ENCODE peak calls at places on chromosomes 1 and 21, in seven cellular contexts. A is OCI-LY7, L is neural crest cell, G is fibroblast of pulmonary artery, O is heart left ventricle, P is adrenal gland, R is WTC11. V is an unnamed sample.

GRCh38 chr21:37159053-37159776 is 86.2 kb downstream of the TTC3 start:
- DNase-seq in A (no peak), L (no peak), G (no peak), O (no peak), P (no peak), R (no peak), V (peak; percentile 44)

GRCh38 chr1:234778215-234779159 is 168.5 kb upstream of the IRF2BP2 start:
- DNase-seq in A (no peak), L (no peak), G (no peak), O (peak; percentile 44), P (no peak), R (no peak), V (peak; percentile 31)

GRCh38 chr21:32826317-32827167 is 55.0 kb upstream of the PAXBP1 start:
- DNase-seq in A (peak; percentile 45), L (peak; percentile 11), G (peak; percentile 80), O (no peak), P (peak; percentile 54), R (peak; percentile 22), V (peak; percentile 64)

GRCh38 chr1:162327144-162327790 is 49.4 kb downstream of the SPATA46 start:
- DNase-seq in A (no peak), L (no peak), G (peak; percentile 40), O (no peak), P (no peak), R (no peak), V (no peak)

GRCh38 chr1:179706339-179706941 is 36.7 kb upstream of the FAM163A start:
- DNase-seq in A (peak; percentile 70), L (peak; percentile 68), G (peak; percentile 85), O (peak; percentile 44), P (peak; percentile 51), R (peak; percentile 53), V (peak; percentile 52)

GRCh38 chr1:3691421-3692204 is 39.3 kb downstream of the TP73 start:
- DNase-seq in A (no peak), L (no peak), G (no peak), O (no peak), P (no peak), R (no peak), V (no peak)

GRCh38 chr1:3664700-3665375 is 12.5 kb downstream of the TP73 start:
- DNase-seq in A (no peak), L (no peak), G (no peak), O (no peak), P (no peak), R (peak; percentile 2), V (no peak)

GRCh38 chr1:16405441-16405840 is 31.8 kb downstream of the SPATA21 start:
- DNase-seq in A (no peak), L (no peak), G (no peak), O (no peak), P (no peak), R (no peak), V (no peak)

GRCh38 chr1:221620437-221621384 is 121.2 kb downstream of the DUSP10 start:
- DNase-seq in A (no peak), L (no peak), G (peak; percentile 20), O (no peak), P (no peak), R (no peak), V (no peak)

GRCh38 chr21:34679056-34679455 is 10.3 kb downstream of the CLIC6 start:
- DNase-seq in A (no peak), L (no peak), G (no peak), O (no peak), P (no peak), R (no peak), V (no peak)

GRCh38 chr1:43172532-43172972 is 422 bp downstream of the CFAP57 start:
- DNase-seq in A (peak; percentile 90), L (peak; percentile 68), G (peak; percentile 92), O (peak; percentile 85), P (peak; percentile 90), R (peak; percentile 80), V (peak; percentile 92)

GRCh38 chr21:44773291-44773932 is 28.2 kb downstream of the UBE2G2 start:
- DNase-seq in A (no peak), L (peak; percentile 34), G (no peak), O (no peak), P (no peak), R (no peak), V (no peak)

GRCh38 chr1:46099215-46099614 is 33.2 kb downstream of the PIK3R3 start:
- DNase-seq in A (no peak), L (no peak), G (no peak), O (no peak), P (no peak), R (no peak), V (no peak)

GRCh38 chr21:26835027-26835713 is 10.0 kb downstream of the ADAMTS1 start:
- DNase-seq in A (no peak), L (no peak), G (peak; percentile 60), O (no peak), P (no peak), R (no peak), V (no peak)

GRCh38 chr1:207362962-207363858 is 41.7 kb downstream of the CD55 start:
- DNase-seq in A (no peak), L (no peak), G (peak; percentile 59), O (no peak), P (no peak), R (no peak), V (no peak)

GRCh38 chr1:61642475-61643232 is 82.3 kb downstream of the TM2D1 start:
- DNase-seq in A (no peak), L (no peak), G (no peak), O (no peak), P (no peak), R (peak; percentile 19), V (no peak)

GRCh38 chr1:162006081-162006480 is 17.6 kb downstream of the OLFML2B start:
- DNase-seq in A (no peak), L (no peak), G (no peak), O (no peak), P (no peak), R (no peak), V (no peak)

GRCh38 chr1:172429324-172430127 is 9.0 kb downstream of the C1orf105 start:
- DNase-seq in A (peak; percentile 71), L (no peak), G (peak; percentile 87), O (no peak), P (peak; percentile 33), R (peak; percentile 16), V (peak; percentile 44)

GRCh38 chr1:33336580-33336979 is 15.7 kb upstream of the A3GALT2 start:
- DNase-seq in A (no peak), L (no peak), G (no peak), O (no peak), P (no peak), R (no peak), V (no peak)

DNA sequence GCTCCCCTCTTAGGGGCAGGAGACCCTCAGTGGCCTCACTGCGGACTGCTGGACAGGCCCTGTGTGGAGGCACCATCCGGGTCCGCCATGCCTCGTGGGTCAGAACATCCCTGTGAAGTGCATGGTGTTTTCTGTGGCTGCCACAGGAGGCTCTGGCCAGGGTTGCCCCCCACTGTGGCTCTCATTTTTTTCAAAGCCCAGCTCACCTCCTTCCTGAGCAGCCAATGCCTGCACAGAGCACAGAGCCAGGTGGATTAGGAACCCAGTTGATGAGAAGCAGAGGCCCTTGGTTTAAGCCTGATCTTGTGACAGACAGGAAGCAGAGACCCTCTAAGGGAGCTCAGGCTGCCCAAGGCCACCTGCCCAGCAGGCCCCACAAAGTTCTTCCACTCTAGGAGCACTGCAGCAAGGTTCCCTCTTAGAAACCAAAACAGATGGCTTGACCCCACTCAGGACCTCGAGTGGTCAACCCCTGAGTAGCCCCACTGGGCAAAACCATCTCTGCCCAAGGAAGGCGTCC is 25.5 kb upstream of the PRSS38 start:
- DNase-seq in A (no peak), L (no peak), G (no peak), O (no peak), P (no peak), R (no peak), V (no peak)
- TF ChIP-seq CTCF in A (no peak), L (no peak), G (no peak), O (no peak), P (no peak), R (no peak), V (no peak)

GRCh38 chr1:6445062-6445763 is 20.6 kb downstream of the ESPN start:
- DNase-seq in A (peak; percentile 21), L (no peak), G (peak; percentile 54), O (no peak), P (peak; percentile 47), R (peak; percentile 78), V (no peak)
- TF ChIP-seq CTCF in A (peak; percentile 56), L (peak; percentile 60), G (peak; percentile 60), O (peak; percentile 49), P (peak; percentile 64), R (peak; percentile 49), V (peak; percentile 31)

GRCh38 chr1:117093870-117094621 is 27.5 kb downstream of the TRIM45 start:
- DNase-seq in A (peak; percentile 52), L (no peak), G (peak; percentile 75), O (no peak), P (no peak), R (peak; percentile 16), V (peak; percentile 37)
- TF ChIP-seq CTCF in A (peak; percentile 64), L (peak; percentile 48), G (peak; percentile 43), O (no peak), P (peak; percentile 29), R (no peak), V (peak; percentile 35)

GRCh38 chr1:198864695-198865094 is 225.9 kb downstream of the PTPRC start:
- DNase-seq in A (no peak), L (no peak), G (no peak), O (no peak), P (no peak), R (no peak), V (no peak)
- TF ChIP-seq CTCF in A (no peak), L (no peak), G (no peak), O (no peak), P (no peak), R (no peak), V (no peak)

DNA sequence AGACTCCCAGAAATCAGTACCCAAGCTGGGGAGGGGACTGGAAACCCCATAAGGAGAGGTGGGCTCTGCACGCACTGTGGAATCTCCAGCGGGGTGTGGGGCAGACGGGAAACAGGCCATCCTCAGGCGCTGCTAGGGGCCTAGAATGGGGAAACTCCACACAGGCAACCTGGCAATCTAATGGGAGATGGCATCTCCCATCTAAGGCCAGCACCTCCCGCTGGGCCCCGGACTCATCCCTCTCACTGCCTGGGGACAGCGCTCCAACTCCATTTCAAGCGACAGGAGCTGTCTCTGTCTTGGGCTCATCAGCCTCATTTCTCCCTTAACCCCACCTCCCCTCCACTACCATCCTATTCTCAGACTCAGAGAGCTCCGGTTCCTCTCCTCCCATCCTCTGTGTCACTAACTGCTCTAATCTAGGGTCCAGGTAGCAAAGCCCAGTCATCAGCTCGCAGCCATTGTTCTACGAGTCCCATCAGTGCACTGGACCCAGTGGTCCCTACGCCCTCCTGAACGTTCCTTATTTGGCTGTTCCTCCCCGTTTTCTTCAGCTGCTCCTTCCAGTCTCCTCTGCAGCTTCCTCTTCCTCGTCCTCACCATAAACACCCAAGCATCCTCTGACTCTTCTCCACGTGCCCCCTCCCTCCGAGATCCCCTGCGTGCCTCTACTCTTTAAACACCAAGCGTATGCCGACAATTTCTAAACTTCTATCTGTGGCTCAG is 93.3 kb upstream of the CASZ1 start:
- DNase-seq in A (no peak), L (no peak), G (no peak), O (no peak), P (no peak), R (no peak), V (no peak)
- TF ChIP-seq CTCF in A (no peak), L (no peak), G (no peak), O (no peak), P (no peak), R (no peak), V (no peak)

DNA sequence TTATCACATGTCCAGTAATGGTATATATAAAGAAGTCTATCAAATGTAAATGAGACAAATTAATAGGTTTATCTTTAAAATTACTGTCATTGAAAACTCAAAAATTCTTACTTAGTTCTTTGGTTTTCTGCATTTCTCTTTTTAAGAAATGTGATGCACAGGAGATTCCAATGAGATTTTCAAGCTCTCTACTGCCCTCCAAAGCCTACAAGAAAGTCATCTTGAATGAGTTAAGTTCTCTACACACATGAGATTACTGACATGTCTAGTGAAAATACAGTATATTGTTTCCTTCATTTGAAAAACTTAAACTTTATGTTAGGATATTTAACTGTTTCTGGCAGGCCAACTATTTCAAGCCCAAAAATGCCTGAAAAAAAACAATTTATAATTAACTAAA is 68.8 kb downstream of the ITGB3BP start:
- DNase-seq in A (no peak), L (no peak), G (peak; percentile 44), O (no peak), P (no peak), R (no peak), V (no peak)
- TF ChIP-seq CTCF in A (peak; percentile 58), L (peak; percentile 42), G (peak; percentile 37), O (no peak), P (no peak), R (no peak), V (no peak)

V was measured in GM13977.